ENCODE peak calls at places on chromosomes 3 and 15, in five cellular contexts. E, T, A, L and F are unnamed samples. For H3K36me3 and H3K4me1, the result is how much of the 10 kb centered on the place peaks cover.

GRCh38 chr3:122092460-122093165 is 37.5 kb downstream of the CD86 start:
- DNase-seq in E (no peak), T (no peak), A (peak), L (no peak), F (no peak)

GRCh38 chr3:15345051-15345607 is 12.7 kb upstream of the SH3BP5 start:
- DNase-seq in E (no peak), T (no peak), A (no peak), L (no peak), F (no peak)

GRCh38 chr3:43997788-43998373 is 243.8 kb upstream of the TOPAZ1 start:
- DNase-seq in E (no peak), T (no peak), A (peak), L (no peak), F (no peak)

GRCh38 chr3:52109556-52110380 is 44.5 kb downstream of the POC1A start:
- DNase-seq in E (no peak), T (no peak), A (no peak), L (no peak), F (no peak)

GRCh38 chr3:60633644-60634043 is 617.6 kb downstream of the FHIT start:
- DNase-seq in E (no peak), T (no peak), A (no peak), L (no peak), F (no peak)

GRCh38 chr15:91156175-91156726 is 56.2 kb downstream of the SV2B start:
- DNase-seq in E (no peak), T (no peak), A (no peak), L (no peak), F (no peak)

GRCh38 chr3:30199096-30199734 is 407.2 kb upstream of the TGFBR2 start:
- DNase-seq in E (peak), T (peak), A (peak), L (peak), F (no peak)

GRCh38 chr3:185823280-185824044 is 1.4 kb downstream of the IGF2BP2 start:
- DNase-seq in E (peak), T (peak), A (peak), L (peak), F (no peak)

GRCh38 chr3:55091381-55092225 is 163.7 kb upstream of the LRTM1 start:
- DNase-seq in E (no peak), T (no peak), A (peak), L (no peak), F (no peak)

GRCh38 chr3:46062679-46063078 is 35.4 kb upstream of the XCR1 start:
- DNase-seq in E (no peak), T (no peak), A (no peak), L (peak), F (no peak)

GRCh38 chr3:179933079-179933478 is 103.7 kb downstream of the PEX5L start:
- DNase-seq in E (no peak), T (no peak), A (no peak), L (no peak), F (no peak)

GRCh38 chr3:45936261-45936660 is 7.0 kb upstream of the CXCR6 start:
- DNase-seq in E (no peak), T (no peak), A (no peak), L (no peak), F (no peak)

GRCh38 chr3:45603226-45603625 is 8.7 kb downstream of the LIMD1 start:
- DNase-seq in E (no peak), T (no peak), A (no peak), L (no peak), F (no peak)

GRCh38 chr3:157920804-157921203 is 185.4 kb downstream of the SHOX2 start:
- DNase-seq in E (no peak), T (no peak), A (no peak), L (no peak), F (no peak)

GRCh38 chr15:39156636-39157255 is 424.1 kb upstream of the THBS1 start:
- DNase-seq in E (no peak), T (no peak), A (no peak), L (no peak), F (no peak)

GRCh38 chr15:80856400-80856799 is 77.2 kb downstream of the CEMIP start:
- DNase-seq in E (no peak), T (no peak), A (no peak), L (no peak), F (no peak)

GRCh38 chr3:157417247-157417646 is 19.4 kb upstream of the PTX3 start:
- DNase-seq in E (no peak), T (no peak), A (no peak), L (no peak), F (no peak)

GRCh38 chr15:59591372-59591771 is 20.2 kb upstream of the GCNT3 start:
- DNase-seq in E (no peak), T (no peak), A (no peak), L (no peak), F (no peak)

GRCh38 chr3:45381168-45381852 is 7.1 kb upstream of the LARS2 start:
- DNase-seq in E (no peak), T (no peak), A (peak), L (no peak), F (no peak)

GRCh38 chr3:187651282-187651681 is 18.9 kb downstream of the SST start:
- DNase-seq in E (no peak), T (no peak), A (no peak), L (no peak), F (no peak)

GRCh38 chr3:150293401-150294001 is 114.6 kb upstream of the TSC22D2 start:
- DNase-seq in E (no peak), T (no peak), A (peak), L (no peak), F (no peak)

GRCh38 chr3:46709147-46709654 is 8.0 kb downstream of the TMIE start:
- DNase-seq in E (no peak), T (no peak), A (no peak), L (no peak), F (no peak)

GRCh38 chr3:53970656-53971055 is 79.0 kb upstream of the SELENOK start:
- DNase-seq in E (no peak), T (no peak), A (no peak), L (no peak), F (no peak)

GRCh38 chr3:81995334-81995733 is 233.9 kb upstream of the GBE1 start:
- DNase-seq in E (no peak), T (no peak), A (no peak), L (no peak), F (no peak)

GRCh38 chr3:31920310-31920709 is 60.8 kb downstream of the OSBPL10 start:
- DNase-seq in E (no peak), T (no peak), A (no peak), L (no peak), F (no peak)

GRCh38 chr3:31921833-31922232 is 59.2 kb downstream of the OSBPL10 start:
- DNase-seq in E (no peak), T (no peak), A (no peak), L (no peak), F (no peak)

GRCh38 chr3:31919528-31919927 is 61.5 kb downstream of the OSBPL10 start:
- DNase-seq in E (no peak), T (no peak), A (no peak), L (no peak), F (no peak)

GRCh38 chr3:31918179-31919165 is 62.6 kb downstream of the OSBPL10 start:
- DNase-seq in E (no peak), T (no peak), A (peak), L (no peak), F (no peak)

DNA sequence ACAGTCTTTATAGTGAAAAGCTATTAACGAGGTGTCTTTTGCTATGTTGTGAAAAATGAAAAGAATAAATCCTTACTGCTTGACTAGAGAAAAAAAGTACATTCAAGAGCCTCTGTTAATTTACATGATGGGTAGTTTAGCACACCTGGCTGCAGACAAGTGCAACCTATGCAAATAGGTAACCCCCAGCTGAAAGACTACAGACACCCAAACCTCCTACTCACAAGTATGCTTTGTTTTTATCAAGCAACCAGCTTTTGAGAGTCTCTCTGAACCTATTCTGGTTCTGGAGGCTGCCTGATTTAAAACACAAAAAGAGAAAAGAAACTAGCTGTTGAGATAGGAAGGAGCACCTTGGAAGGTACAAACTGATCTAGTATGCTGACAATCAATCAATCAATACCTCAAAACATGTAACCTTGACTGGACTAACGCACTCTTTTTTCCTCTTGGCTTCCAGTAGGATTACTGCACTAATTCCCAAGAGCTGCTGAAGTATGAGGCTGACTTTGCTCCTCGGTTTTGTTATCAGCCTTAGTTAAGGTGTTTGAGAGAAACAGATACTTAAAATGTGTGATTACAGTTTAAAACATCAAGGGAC is 63.7 kb downstream of the OSBPL10 start:
- DNase-seq in E (no peak), T (no peak), A (no peak), L (no peak), F (no peak)
- H3K4me3 ChIP-seq in E (no peak), T (no peak), A (no peak), L (no peak), F (no peak)

DNA sequence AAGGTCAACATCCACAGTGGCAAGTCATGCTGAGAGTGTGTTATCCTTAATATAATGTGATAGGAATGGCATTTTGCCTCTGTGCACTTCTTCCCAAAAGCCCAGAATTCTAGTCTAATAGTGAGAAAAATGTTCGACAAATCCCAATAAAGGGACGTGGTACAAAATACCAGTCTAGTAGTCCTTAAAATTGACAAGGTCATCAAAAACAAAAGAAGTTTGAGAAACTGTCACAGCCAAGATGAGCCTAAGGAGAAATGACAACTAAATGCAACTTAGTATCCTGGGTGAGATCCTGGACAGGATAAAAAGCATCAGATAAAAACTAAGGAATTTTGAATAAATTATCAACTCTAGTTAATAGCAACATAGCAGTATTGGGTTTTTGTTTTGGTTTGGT is 14.4 kb upstream of the ATP13A4 start:
- DNase-seq in E (no peak), T (no peak), A (no peak), L (no peak), F (no peak)
- H3K36me3 ChIP-seq in E (under half), T (under half), A (under half), L (under half), F (under half)

GRCh38 chr3:177609613-177610012 is 412.3 kb upstream of the TBL1XR1 start:
- DNase-seq in E (no peak), T (no peak), A (no peak), L (no peak), F (no peak)

GRCh38 chr3:177610677-177611654 is 413.7 kb upstream of the TBL1XR1 start:
- DNase-seq in E (peak), T (no peak), A (no peak), L (peak), F (no peak)

GRCh38 chr3:177610262-177610661 is 413.0 kb upstream of the TBL1XR1 start:
- DNase-seq in E (no peak), T (no peak), A (no peak), L (no peak), F (no peak)

GRCh38 chr3:177613901-177614300 is 416.6 kb upstream of the TBL1XR1 start:
- DNase-seq in E (no peak), T (no peak), A (no peak), L (no peak), F (no peak)

DNA sequence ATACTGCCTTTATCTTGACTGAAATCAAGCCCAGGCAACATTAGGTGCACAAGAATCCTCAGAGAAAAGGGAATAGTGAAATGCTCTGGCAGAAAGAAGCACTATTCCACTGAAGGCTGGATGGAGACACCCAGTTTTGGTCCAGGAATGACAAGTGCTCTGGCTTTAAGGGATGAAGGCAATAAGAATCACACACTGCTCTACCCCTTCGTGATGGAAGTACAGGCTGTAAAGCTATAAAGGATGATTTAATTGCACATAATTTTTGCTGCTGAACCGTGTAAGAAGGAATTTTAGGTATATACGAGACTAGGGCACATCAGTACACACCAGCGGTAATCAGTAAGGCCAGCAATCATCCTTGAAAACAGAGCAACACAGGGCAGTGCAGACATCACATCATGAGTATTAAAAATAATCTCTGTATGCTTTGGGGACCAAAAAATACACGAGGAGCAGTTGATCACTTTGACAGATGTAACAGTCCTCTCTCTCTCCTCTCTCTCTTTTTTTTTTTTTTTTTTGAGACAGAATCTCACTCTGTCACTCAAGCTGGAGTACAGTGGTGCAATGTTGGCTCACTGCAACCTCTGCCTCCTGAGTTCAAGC is 414.6 kb upstream of the TBL1XR1 start:
- DNase-seq in E (no peak), T (no peak), A (no peak), L (no peak), F (no peak)
- H3K4me1 ChIP-seq in E (under half), T (under half), A (under half), L (under half), F (under half)

GRCh38 chr3:183541235-183541655 is 14.3 kb downstream of the KLHL6 start:
- DNase-seq in E (no peak), T (no peak), A (no peak), L (no peak), F (no peak)

GRCh38 chr3:183542355-183542754 is 13.2 kb downstream of the KLHL6 start:
- DNase-seq in E (no peak), T (no peak), A (no peak), L (no peak), F (no peak)

GRCh38 chr3:183539821-183540220 is 15.7 kb downstream of the KLHL6 start:
- DNase-seq in E (no peak), T (no peak), A (peak), L (no peak), F (no peak)

GRCh38 chr3:183540501-183541234 is 14.8 kb downstream of the KLHL6 start:
- DNase-seq in E (no peak), T (no peak), A (no peak), L (no peak), F (no peak)

DNA sequence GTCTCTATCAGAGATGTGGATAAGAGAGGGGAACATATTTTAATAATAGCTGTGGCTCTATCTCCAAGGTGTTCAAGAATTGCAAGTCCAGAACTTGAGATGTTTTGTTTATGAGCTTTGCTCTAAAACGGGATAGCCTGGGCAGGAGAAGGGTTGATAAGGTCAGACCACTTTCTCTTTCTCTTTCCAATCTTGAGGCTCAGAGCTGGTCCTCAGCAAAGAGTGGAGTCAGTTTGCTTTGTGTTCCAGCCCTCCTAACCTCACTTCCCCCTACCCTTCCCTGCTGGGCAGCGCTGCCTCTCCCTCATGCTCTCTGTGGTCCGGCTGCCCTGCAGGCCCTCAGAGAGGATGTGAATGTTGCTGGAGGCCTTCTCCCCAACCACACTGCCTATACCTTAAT is 13.8 kb downstream of the KLHL6 start:
- DNase-seq in E (no peak), T (no peak), A (no peak), L (no peak), F (no peak)
- H3K4me3 ChIP-seq in E (no peak), T (no peak), A (no peak), L (no peak), F (no peak)

GRCh38 chr3:129558076-129558771 is 15.2 kb downstream of the H1-8 start:
- DNase-seq in E (no peak), T (no peak), A (peak), L (no peak), F (no peak)

GRCh38 chr3:129559565-129560079 is 16.6 kb downstream of the H1-8 start:
- DNase-seq in E (no peak), T (no peak), A (no peak), L (no peak), F (no peak)

GRCh38 chr3:129560931-129561594 is 18.1 kb downstream of the H1-8 start:
- DNase-seq in E (peak), T (no peak), A (peak), L (peak), F (no peak)

GRCh38 chr3:129558772-129559564 is 16.0 kb downstream of the H1-8 start:
- DNase-seq in E (no peak), T (no peak), A (peak), L (no peak), F (no peak)

DNA sequence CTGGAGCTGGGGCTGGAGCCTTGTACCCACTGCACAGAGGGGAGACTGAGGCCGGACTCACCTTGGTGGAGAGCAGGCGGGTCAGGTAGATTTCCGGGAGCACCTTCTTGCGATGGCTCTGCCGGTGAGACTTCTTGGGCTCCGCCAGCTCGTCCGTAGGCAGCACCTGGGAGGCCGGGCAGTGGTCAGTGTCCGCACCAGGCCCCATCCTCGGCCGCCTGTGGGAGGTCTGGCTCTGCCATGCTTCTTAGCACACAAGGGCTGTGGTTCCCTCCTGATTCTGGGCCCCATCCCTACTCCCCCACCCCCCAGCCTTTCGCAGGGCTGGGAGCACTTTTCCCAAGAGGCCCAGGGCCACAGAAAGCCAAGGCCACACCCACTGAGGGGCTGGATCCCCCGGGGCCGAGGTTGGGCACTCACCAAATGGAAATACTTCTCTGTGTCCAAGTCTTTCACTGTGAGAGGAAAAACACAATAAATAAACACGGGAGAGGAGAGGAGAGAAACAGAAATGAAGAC is 17.4 kb downstream of the H1-8 start:
- DNase-seq in E (no peak), T (no peak), A (peak), L (no peak), F (no peak)
- H3K36me3 ChIP-seq in E (half or more), T (under half), A (under half), L (half or more), F (under half)

DNA sequence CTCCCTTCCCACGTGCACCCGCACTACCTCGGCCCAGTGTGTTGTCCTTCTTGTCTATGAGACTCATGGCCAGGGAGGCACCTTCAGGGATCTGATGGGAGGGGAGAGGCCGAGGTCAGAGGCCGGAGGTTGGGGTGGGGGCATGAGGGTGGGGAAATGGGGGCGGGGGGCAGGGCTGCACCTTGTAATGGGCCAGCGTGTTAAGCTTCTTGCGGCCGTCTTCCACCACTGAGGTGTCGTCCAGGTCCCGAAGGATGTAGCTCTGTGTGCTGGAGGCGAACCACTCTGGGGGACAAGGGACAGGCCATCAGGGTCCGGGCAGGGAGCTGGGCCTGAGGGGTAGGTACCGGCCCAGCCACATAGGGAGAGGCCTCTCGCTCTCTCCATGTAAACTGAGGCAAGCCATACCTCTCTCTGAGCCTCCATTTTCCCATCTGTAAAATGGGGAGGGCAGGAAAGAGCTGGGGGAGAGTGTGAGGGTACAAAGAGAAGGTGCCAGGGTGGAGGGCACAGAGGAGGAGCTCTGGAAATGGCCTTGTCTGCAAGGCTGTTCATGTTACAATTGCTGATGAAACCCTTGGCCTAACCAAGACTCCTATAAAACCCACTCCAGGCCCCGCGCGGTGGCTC is 18.8 kb downstream of the H1-8 start:
- DNase-seq in E (no peak), T (no peak), A (no peak), L (no peak), F (no peak)
- H3K4me1 ChIP-seq in E (under half), T (under half), A (under half), L (under half), F (half or more)

GRCh38 chr15:29692527-29692926 is 129.7 kb downstream of the TJP1 start:
- DNase-seq in E (no peak), T (no peak), A (no peak), L (no peak), F (no peak)
- H3K4me3 ChIP-seq in E (no peak), T (no peak), A (no peak), L (no peak), F (no peak)